ENCODE peak calls at places on chromosomes 4 and X, in nine cellular contexts. X is H4, L is KG1, S is SK-MEL-5, V is upper lobe of right lung, I is choroid plexus epithelial cell, W is HT1080, H is T1000, C is NCI-H524. O is an unnamed sample.

GRCh38 chr4:182555997-182556418 is 312.8 kb downstream of the TENM3 start:
- DNase-seq in X (peak), L (no peak), S (peak), V (no peak), I (peak), W (peak), H (no peak), C (no peak), O (no peak)

GRCh38 chr4:82745173-82745842 is 53.3 kb downstream of the SCD5 start:
- DNase-seq in X (no peak), L (no peak), S (no peak), V (no peak), I (peak), W (no peak), H (peak), C (no peak), O (no peak)

GRCh38 chrX:49868739-49869138 is 10.5 kb upstream of the USP27X start:
- DNase-seq in X (no peak), L (no peak), S (no peak), V (no peak), I (no peak), W (no peak), H (no peak), C (no peak), O (no peak)

GRCh38 chr4:159358226-159358625 is 255.3 kb downstream of the RAPGEF2 start:
- DNase-seq in X (no peak), L (no peak), S (no peak), V (no peak), I (peak), W (peak), H (no peak), C (no peak), O (no peak)

GRCh38 chr4:41380758-41381157 is 124.0 kb downstream of the UCHL1 start:
- DNase-seq in X (no peak), L (no peak), S (no peak), V (no peak), I (no peak), W (no peak), H (no peak), C (no peak), O (no peak)

GRCh38 chr4:1240721-1241465 is 8.0 kb downstream of the CTBP1 start:
- DNase-seq in X (no peak), L (no peak), S (no peak), V (peak), I (no peak), W (no peak), H (no peak), C (no peak), O (no peak)

GRCh38 chr4:184747034-184747830 is 13.3 kb upstream of the CENPU start:
- DNase-seq in X (no peak), L (no peak), S (no peak), V (no peak), I (no peak), W (no peak), H (no peak), C (no peak), O (no peak)

GRCh38 chr4:1842339-1842895 is 13.5 kb downstream of the LETM1 start:
- DNase-seq in X (no peak), L (no peak), S (peak), V (no peak), I (peak), W (no peak), H (no peak), C (no peak), O (no peak)

GRCh38 chrX:136823175-136823574 is 42.4 kb upstream of the ARHGEF6 start:
- DNase-seq in X (no peak), L (no peak), S (no peak), V (no peak), I (no peak), W (peak), H (no peak), C (no peak), O (no peak)

GRCh38 chrX:41110801-41111625 is 25.8 kb downstream of the USP9X start:
- DNase-seq in X (no peak), L (no peak), S (no peak), V (no peak), I (no peak), W (no peak), H (no peak), C (no peak), O (no peak)

O was measured in GM10248.